ENCODE peak calls at places on chromosomes 16 and 17, in six cellular contexts. I is K562, J is HepG2, S is H1, V is GM12878, T is GM12891. A is an unnamed sample.

GRCh38 chr17:64020068-64020766 is at the start of gene ICAM2:
- DNase-seq in J (no peak), S (no peak), V (peak; percentile 90), T (no peak), I (no peak), A (no peak)

GRCh38 chr16:15652293-15653001 is 2.4 kb downstream of the NDE1 start:
- DNase-seq in J (no peak), I (no peak), S (no peak), T (no peak), V (no peak), A (no peak)

GRCh38 chr16:53817812-53818211 is 113.9 kb downstream of the FTO start:
- DNase-seq in V (no peak), I (no peak), J (no peak), T (no peak), S (no peak), A (no peak)

GRCh38 chr16:27879601-27880247 is 183.8 kb downstream of the GSG1L start:
- DNase-seq in V (no peak), I (no peak), T (no peak), J (no peak), S (no peak), A (no peak)

GRCh38 chr17:16255481-16255901 is 38.5 kb downstream of the PIGL start:
- DNase-seq in V (no peak), S (no peak), J (peak; percentile 22), T (no peak), I (no peak), A (no peak)

GRCh38 chr16:50853329-50853728 is 111.4 kb downstream of the CYLD start:
- DNase-seq in S (no peak), V (no peak), I (no peak), J (no peak), T (no peak), A (no peak)

GRCh38 chr17:75639771-75640555 is 6.7 kb downstream of the SMIM5 start:
- DNase-seq in V (no peak), J (no peak), I (no peak), T (peak; percentile 7), S (no peak), A (no peak)

GRCh38 chr17:35423761-35424160 is 8.5 kb downstream of the SLFN12 start:
- DNase-seq in T (no peak), I (no peak), J (no peak), S (no peak), V (no peak), A (no peak)

GRCh38 chr16:89801800-89802199 is 14.6 kb downstream of the FANCA start:
- DNase-seq in I (no peak), T (no peak), V (no peak), S (no peak), J (no peak), A (no peak)

GRCh38 chr16:31138621-31139578 is 3.4 kb upstream of the PRSS8 start:
- DNase-seq in V (no peak), T (no peak), I (no peak), S (peak; percentile 70), J (peak; percentile 41), A (no peak)

DNA sequence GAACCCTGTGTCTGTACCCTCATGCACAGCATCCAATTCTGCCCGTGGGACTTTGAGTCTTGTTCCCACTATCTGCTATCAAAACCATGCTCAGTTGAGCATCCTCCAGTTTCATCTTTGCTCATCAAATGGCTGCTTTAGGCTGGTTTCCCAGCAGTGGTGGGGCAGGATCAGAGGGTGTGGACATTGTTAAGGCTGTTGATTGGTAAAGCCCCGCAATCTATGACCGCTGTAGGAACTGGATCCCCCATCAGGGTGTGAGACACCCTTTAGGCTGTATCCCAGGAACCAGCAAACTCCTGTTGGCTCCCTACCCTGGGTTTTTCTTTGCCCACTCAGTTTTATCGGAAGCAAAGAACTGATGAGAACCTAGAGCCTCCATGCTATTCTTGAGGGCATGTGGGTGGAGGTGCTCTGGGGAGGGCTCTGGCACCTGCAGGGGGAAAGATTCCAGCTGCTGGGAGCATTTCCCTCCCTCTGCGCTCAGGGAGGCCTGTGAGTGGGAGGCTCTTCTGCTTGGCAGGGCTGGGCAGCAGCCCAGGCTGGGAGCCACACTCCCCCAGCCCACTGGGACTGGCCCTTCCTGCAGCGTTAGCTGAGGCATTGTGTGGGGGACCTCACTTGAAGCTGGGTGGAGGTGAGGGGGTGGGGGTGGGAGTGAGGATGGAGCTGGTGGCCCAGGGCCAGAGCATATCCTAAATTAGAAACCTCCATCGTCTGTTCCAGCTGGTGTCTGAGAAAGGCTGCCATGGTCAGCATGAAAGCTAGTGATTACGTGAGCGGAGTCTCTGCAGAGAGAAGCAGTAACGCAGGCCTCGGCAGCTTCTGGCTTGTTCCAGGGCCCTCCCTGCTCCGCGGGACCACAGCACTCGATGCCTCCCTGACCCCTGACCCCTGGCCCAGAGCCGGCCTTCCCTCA is 160.6 kb downstream of the IRF8 start:
- DNase-seq in I (no peak), J (no peak), T (no peak), S (no peak), V (no peak), A (no peak)
- TF ChIP-seq TAF1 in I (no peak), J (no peak), T (no peak), S (no peak), V (no peak), A (no peak)

GRCh38 chr16:660459-661183 is 7.3 kb upstream of the RHOT2 start:
- DNase-seq in I (peak; percentile 95), S (peak; percentile 86), J (no peak), T (peak; percentile 97), V (peak; percentile 37), A (peak; percentile 89)
- TF ChIP-seq POLR2AphosphoS5 in I (no peak), S (no peak), J (no peak), T (no peak), V (no peak), A (no peak)

DNA sequence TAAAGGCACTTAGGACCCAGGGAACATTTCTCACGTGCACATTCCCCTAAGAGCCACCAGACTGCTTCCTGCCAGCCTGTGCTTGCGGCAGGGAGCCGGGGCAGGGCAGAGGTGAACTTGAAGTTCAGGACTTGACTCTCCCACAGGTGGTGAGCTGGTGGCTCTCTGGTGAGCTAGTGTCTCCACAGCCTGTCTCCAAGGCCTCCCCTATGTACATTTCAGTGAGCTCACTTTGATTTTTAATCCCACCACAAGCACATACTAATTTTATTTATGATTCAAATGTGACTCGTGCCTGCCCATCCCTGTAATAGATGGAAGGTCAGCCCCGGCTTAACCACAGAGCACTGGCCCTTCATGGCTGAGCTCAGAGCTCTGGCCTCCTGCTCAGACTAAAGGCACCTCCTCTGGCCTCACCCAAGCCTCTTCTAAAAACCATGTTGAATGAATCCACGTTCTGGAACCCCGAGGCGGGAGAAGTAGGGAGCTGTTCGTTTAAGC is 9.2 kb downstream of the SNN start:
- DNase-seq in J (no peak), T (no peak), I (no peak), V (no peak), S (no peak), A (no peak)
- TF ChIP-seq POLR2A in J (no peak), T (no peak), I (no peak), V (no peak), S (no peak), A (no peak)

GRCh38 chr17:57135026-57135747 is 50.1 kb downstream of the AKAP1 start:
- DNase-seq in I (no peak), J (no peak), S (no peak), V (no peak), T (no peak), A (no peak)
- TF ChIP-seq TAF1 in I (no peak), J (no peak), S (no peak), V (no peak), T (no peak), A (no peak)

DNA sequence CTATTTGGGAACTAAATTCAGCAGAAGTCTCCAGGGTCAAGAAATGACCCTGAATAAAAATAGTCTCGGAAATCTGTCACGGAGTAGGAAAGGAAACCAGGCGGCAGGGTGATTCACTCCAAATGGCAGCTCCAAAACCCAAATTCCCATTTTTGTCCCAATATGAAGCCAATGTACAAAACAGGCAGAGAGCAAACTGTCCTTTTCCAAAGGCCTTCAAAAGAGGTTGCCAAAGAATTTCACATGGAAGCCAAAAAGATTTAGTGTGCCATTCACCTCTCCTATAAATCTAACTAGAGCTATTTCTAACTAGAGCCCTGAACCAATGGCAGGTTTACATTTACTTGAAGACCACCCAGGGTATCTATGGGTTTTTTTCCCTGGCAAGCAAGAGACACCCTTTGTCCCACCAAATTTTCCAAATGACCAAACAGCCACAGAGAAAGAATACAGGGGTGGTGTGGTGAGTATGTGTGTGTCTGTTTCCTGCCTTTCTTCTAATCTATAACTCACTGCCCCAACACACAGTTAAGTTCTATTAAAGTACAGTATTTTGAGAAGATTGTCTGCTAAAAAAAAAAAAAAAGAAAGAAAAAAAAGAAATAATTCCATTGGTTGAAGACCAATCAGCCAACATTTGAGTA is 6.8 kb downstream of the MYO1D start:
- DNase-seq in T (no peak), S (no peak), J (no peak), I (no peak), V (no peak), A (no peak)
- TF ChIP-seq POLR2AphosphoS5 in T (no peak), S (no peak), J (no peak), I (no peak), V (no peak), A (no peak)

A was measured in GM12892.